ENCODE peak calls at places on chromosome X, in seven cellular contexts. A is heart right ventricle, I is RWPE2, P is tibial nerve, E is WERI-Rb-1, F is ovary, Q is psoas muscle. N is an unnamed sample. For H3K27me3, the result is how much of the 10 kb centered on the place peaks cover.

GRCh38 chrX:149398027-149398426 is 107.1 kb downstream of the IDS start:
- DNase-seq in Q (no peak), I (no peak), A (no peak), E (no peak), P (no peak), F (no peak), N (no peak)

GRCh38 chrX:154021131-154021611 is 1.5 kb upstream of the IRAK1 start:
- DNase-seq in E (no peak), F (no peak), I (no peak), Q (no peak), P (no peak), A (no peak), N (peak)

GRCh38 chrX:132169554-132169953 is 41.7 kb upstream of the FRMD7 start:
- DNase-seq in Q (no peak), A (no peak), E (no peak), P (no peak), I (no peak), F (no peak), N (no peak)

GRCh38 chrX:12240491-12240890 is 102.2 kb downstream of the FRMPD4 start:
- DNase-seq in P (no peak), I (no peak), Q (no peak), F (no peak), E (no peak), A (no peak), N (no peak)

GRCh38 chrX:21700967-21701366 is 42.8 kb upstream of the KLHL34 start:
- DNase-seq in Q (no peak), I (no peak), A (no peak), F (no peak), P (no peak), E (no peak), N (no peak)

GRCh38 chrX:16601885-16602284 is 48.1 kb upstream of the S100G start:
- DNase-seq in I (no peak), F (no peak), Q (peak), P (no peak), E (no peak), A (no peak), N (no peak)

GRCh38 chrX:110125435-110125834 is 122.5 kb downstream of the TMEM164 start:
- DNase-seq in E (peak), P (no peak), Q (no peak), A (no peak), F (no peak), I (no peak), N (no peak)

GRCh38 chrX:1182211-1182610 is 30.2 kb downstream of the CRLF2 start:
- DNase-seq in A (no peak), F (no peak), I (no peak), P (no peak), E (no peak), Q (no peak), N (no peak)

GRCh38 chrX:151722241-151722846 is 6.5 kb downstream of the FATE1 start:
- DNase-seq in P (no peak), A (peak), Q (no peak), I (no peak), F (peak), E (peak), N (no peak)

GRCh38 chrX:30863969-30864368 is 25.1 kb downstream of the TAB3 start:
- DNase-seq in Q (no peak), P (no peak), A (no peak), E (peak), I (no peak), F (no peak), N (no peak)

GRCh38 chrX:113962338-113962737 is 621.5 kb upstream of the HTR2C start:
- DNase-seq in Q (no peak), P (no peak), E (no peak), I (no peak), F (no peak), A (no peak), N (no peak)

GRCh38 chrX:150544835-150545790 is 23.3 kb upstream of the MTM1 start:
- DNase-seq in E (no peak), Q (no peak), F (peak), P (no peak), I (no peak), A (no peak), N (no peak)

GRCh38 chrX:30659421-30659820 is 6.2 kb downstream of the GK start:
- DNase-seq in F (no peak), E (no peak), P (no peak), A (no peak), I (no peak), Q (no peak), N (no peak)

DNA sequence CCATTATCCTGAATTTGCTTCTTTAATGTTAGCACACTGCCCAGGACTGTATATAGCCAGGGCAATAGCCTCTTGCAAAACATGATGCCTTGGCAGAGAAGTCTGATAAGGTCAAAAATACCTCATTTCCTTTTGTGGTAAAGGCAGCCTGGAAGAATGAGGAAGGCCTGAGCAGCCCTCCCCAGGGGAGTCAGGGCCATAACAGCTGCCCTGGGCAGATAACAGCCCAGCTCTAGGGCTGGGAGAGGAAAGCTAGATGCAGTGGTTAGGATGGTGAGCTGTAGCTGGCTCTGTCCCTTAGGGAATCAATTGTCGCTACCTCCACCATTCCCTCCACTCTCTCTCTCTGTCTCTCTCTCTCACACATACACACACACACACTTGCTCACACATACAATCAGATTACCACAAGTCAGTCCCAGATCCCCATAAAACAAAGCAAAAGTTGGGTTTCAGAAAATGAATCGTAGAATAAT is 29.2 kb downstream of the EFHC2 start:
- DNase-seq in Q (peak), I (no peak), A (peak), E (no peak), P (no peak), F (no peak), N (no peak)
- TF ChIP-seq CTCF in Q (no peak), I (no peak), A (no peak), E (no peak), P (no peak), F (no peak), N (no peak)

DNA sequence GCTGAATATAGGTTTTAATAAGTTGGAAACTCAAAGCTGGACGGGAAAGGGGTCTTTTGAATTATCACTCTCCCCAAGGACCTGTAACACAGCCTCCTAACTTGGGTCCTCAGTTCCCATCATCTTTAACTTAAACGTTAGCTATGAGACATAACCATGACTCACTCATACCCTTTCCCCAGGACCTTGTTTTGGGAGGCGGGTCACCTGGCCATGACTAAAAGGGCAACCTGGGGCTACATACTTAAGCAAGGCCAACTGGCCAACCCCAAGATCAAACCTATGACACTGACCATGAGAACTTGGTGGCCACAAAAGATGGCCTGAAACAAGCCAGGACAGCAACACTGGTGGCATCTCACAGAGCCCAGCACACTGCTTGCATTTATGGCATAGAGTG is 89.0 kb downstream of the SH3KBP1 start:
- DNase-seq in I (no peak), Q (no peak), P (no peak), F (no peak), A (no peak), E (no peak), N (no peak)
- H3K27ac ChIP-seq in I (no peak), Q (no peak), P (no peak), F (no peak), A (no peak), E (no peak), N (no peak)

GRCh38 chrX:92224406-92224805 is 445.2 kb downstream of the PCDH11X start:
- DNase-seq in E (no peak), I (no peak), A (no peak), P (no peak), F (no peak), Q (no peak), N (no peak)
- H3K27me3 ChIP-seq in E (under half), I (under half), A (under half), P (under half), F (under half), Q (under half), N (under half)

GRCh38 chrX:133838761-133839676 is 146.4 kb downstream of the GPC3 start:
- DNase-seq in I (no peak), P (no peak), F (no peak), E (peak), A (no peak), Q (no peak), N (no peak)
- TF ChIP-seq CTCF in I (peak), P (peak), F (no peak), E (peak), A (peak), Q (peak), N (no peak)

N was measured in dorsolateral prefrontal cortex.